ENCODE peak calls at places on chromosomes 6 and 20, in six cellular contexts. A is A673; Z is CD8-positive, alpha-beta memory T cell; U is psoas muscle; T is body of pancreas; L is naive thymus-derived CD4-positive, alpha-beta T cell. Q is an unnamed sample. For H3K27me3 and H3K4me1, the result is how much of the 10 kb centered on the place peaks cover.

GRCh38 chr20:48165401-48165685 is 380.1 kb upstream of the SULF2 start:
- DNase-seq in A (no peak), Z (no peak), U (no peak), T (peak), L (no peak), Q (no peak)

GRCh38 chr6:51644426-51644825 is 443.0 kb downstream of the PKHD1 start:
- DNase-seq in A (no peak), Z (no peak), U (no peak), T (no peak), L (no peak), Q (no peak)

GRCh38 chr20:31894980-31895675 is 24.7 kb downstream of the TTLL9 start:
- DNase-seq in A (peak), Z (no peak), U (peak), T (no peak), L (peak), Q (peak)

GRCh38 chr20:3406481-3407425 is 716 bp downstream of the DNAAF9 start:
- DNase-seq in A (peak), Z (no peak), U (no peak), T (peak), L (peak), Q (peak)

GRCh38 chr6:26121141-26122004 is 34.1 kb downstream of the HFE start:
- DNase-seq in A (no peak), Z (no peak), U (no peak), T (no peak), L (no peak), Q (no peak)

GRCh38 chr6:150153905-150154492 is 11.2 kb downstream of the PPP1R14C start:
- DNase-seq in A (no peak), Z (no peak), U (no peak), T (no peak), L (no peak), Q (peak)

GRCh38 chr20:23823621-23824324 is 2.8 kb downstream of the CST2 start:
- DNase-seq in A (no peak), Z (no peak), U (no peak), T (no peak), L (no peak), Q (no peak)

GRCh38 chr6:11096109-11096508 is 2.5 kb downstream of the SMIM13 start:
- DNase-seq in A (peak), Z (no peak), U (no peak), T (peak), L (no peak), Q (peak)

GRCh38 chr20:39885975-39886649 is 802.9 kb downstream of the MAFB start:
- DNase-seq in A (peak), Z (no peak), U (peak), T (peak), L (no peak), Q (peak)

GRCh38 chr6:44297063-44298038 is 15.8 kb downstream of the AARS2 start:
- DNase-seq in A (peak), Z (no peak), U (peak), T (no peak), L (peak), Q (peak)

GRCh38 chr6:106568518-106568917 is 60.8 kb downstream of the RTN4IP1 start:
- DNase-seq in A (no peak), Z (no peak), U (no peak), T (no peak), L (no peak), Q (no peak)

GRCh38 chr6:34082816-34083215 is 63.1 kb downstream of the GRM4 start:
- DNase-seq in A (no peak), Z (no peak), U (no peak), T (no peak), L (no peak), Q (no peak)

GRCh38 chr20:23401051-23401450 is 20.2 kb downstream of the NAPB start:
- DNase-seq in A (no peak), Z (no peak), U (no peak), T (no peak), L (no peak), Q (no peak)

GRCh38 chr6:141968632-141969031 is 164.1 kb upstream of the GJE1 start:
- DNase-seq in A (no peak), Z (no peak), U (no peak), T (no peak), L (no peak), Q (no peak)

GRCh38 chr6:83439201-83439600 is 8.3 kb upstream of the ME1 start:
- DNase-seq in A (no peak), Z (no peak), U (no peak), T (no peak), L (no peak), Q (no peak)

GRCh38 chr6:83443516-83443915 is 12.7 kb upstream of the ME1 start:
- DNase-seq in A (no peak), Z (no peak), U (no peak), T (no peak), L (no peak), Q (no peak)

DNA sequence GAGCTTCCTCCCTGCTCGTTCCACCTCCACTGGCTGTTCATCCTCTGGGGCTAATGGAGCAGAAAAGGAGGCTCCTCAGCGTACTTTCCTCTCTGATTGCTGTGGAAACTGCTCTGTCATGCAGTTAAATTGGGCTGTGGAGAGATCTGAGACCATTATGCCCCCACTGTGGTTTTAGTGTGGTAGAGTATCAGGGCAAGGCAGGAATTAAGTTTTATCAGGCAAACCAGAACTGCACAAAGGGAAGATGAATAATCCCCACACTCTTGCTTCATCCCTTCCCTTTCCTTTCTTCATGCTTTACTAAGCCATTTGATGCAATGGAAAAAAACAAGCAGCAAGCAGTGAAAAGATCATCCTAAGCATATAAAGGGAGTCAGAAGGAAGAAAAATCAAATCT is 11.9 kb upstream of the ME1 start:
- DNase-seq in A (peak), Z (no peak), U (no peak), T (no peak), L (no peak), Q (peak)
- H3K4me3 ChIP-seq in A (no peak), Z (no peak), U (no peak), T (no peak), L (no peak), Q (peak)

DNA sequence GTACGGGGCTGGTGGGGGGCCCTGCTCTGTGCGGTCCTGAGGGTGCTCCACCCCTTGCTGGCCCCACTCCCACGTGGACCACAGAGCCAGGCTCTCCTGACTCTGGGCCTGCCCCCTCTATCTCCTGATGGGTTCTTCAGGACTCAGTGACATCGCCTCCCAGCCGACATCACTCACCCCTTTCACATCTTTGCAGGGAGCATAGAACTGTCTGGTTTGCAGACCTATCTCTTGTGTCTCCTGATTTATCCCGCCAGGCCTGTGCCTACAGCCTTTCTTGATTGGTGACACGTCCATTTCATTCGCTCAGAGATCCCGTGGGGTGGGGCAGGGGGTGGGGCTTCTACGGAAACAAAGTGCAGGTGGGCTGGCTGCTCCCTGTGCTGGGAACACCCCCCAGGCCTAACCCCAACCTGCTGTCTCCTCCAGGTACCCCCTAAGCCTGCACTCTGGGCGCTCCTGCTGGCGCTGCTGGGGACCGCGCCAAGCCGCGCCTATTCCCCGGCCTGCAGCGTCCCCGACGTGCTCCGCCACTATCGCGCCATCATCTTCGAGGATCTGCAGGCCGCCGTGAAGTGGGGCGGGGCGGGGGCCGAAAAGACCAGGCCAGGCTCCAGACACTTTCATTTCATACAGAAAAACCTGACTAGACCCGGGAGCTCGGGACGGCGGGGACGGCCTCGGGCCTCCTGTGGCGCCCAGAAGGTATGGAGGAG is 1.7 kb downstream of the C20orf204 start:
- DNase-seq in A (no peak), Z (no peak), U (no peak), T (no peak), L (no peak), Q (no peak)
- H3K27me3 ChIP-seq in A (under half), Z (under half), U (half or more), T (under half), L (under half), Q (under half)

GRCh38 chr20:62684986-62685385 is 23.6 kb upstream of the NTSR1 start:
- DNase-seq in A (no peak), Z (no peak), U (no peak), T (no peak), L (no peak), Q (no peak)
- H3K4me1 ChIP-seq in A (under half), Z (under half), U (under half), T (under half), L (under half), Q (under half)

DNA sequence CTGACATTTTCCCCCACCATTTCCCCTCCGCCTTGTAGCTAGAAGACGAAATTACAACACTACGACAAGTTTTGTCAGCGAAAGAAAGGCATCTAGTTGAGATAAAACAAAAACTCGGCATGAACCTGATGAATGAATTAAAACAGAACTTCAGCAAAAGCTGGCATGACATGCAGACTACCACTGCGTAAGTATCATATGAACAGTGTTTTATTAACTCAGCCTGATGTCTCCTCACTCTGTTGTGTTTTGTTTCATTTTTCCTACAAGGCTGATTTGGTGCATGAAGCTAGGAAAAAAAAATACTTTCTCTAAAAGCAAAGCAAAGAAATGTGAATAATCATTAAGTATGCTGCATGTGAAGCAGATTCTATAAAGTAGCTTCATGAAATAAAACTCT is 72.7 kb downstream of the HDDC2 start:
- DNase-seq in A (no peak), Z (no peak), U (no peak), T (no peak), L (no peak), Q (no peak)
- H3K4me3 ChIP-seq in A (no peak), Z (no peak), U (no peak), T (no peak), L (no peak), Q (peak)

GRCh38 chr20:61581825-61582188 is 329.7 kb downstream of the CDH4 start:
- DNase-seq in A (no peak), Z (no peak), U (no peak), T (no peak), L (no peak), Q (no peak)

GRCh38 chr20:61580958-61581824 is 329.1 kb downstream of the CDH4 start:
- DNase-seq in A (no peak), Z (no peak), U (no peak), T (no peak), L (no peak), Q (no peak)

GRCh38 chr20:61584851-61585250 is 332.8 kb downstream of the CDH4 start:
- DNase-seq in A (no peak), Z (no peak), U (no peak), T (peak), L (no peak), Q (no peak)

GRCh38 chr20:61582196-61582923 is 330.3 kb downstream of the CDH4 start:
- DNase-seq in A (no peak), Z (no peak), U (no peak), T (no peak), L (no peak), Q (no peak)

DNA sequence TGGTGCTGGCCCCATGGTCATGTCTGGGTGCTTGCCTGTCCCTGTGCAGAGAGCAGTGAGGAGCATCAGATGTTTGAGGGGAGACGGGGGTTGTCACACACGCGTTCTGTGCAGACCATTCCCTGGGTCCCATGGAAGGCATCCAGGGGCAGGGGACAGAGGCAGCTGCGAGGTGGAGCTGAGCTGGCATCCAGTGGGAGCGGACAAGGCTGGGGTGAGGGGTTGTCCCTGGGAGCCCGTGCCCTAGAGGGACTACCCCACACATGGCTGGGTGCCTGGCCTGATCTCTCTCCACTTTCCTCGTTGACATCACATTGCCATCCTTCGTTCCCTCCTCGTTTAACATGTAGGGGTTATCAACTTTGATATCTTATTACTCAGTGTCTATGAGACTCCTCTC is 331.3 kb downstream of the CDH4 start:
- DNase-seq in A (no peak), Z (no peak), U (no peak), T (no peak), L (no peak), Q (no peak)
- H3K27me3 ChIP-seq in A (under half), Z (under half), U (under half), T (under half), L (under half), Q (under half)

GRCh38 chr6:349491-349921 is 42.0 kb upstream of the IRF4 start:
- DNase-seq in A (no peak), Z (no peak), U (no peak), T (no peak), L (no peak), Q (no peak)

GRCh38 chr6:347232-347631 is 44.3 kb upstream of the IRF4 start:
- DNase-seq in A (no peak), Z (no peak), U (no peak), T (no peak), L (no peak), Q (no peak)

GRCh38 chr6:346389-347030 is 45.0 kb upstream of the IRF4 start:
- DNase-seq in A (peak), Z (no peak), U (no peak), T (no peak), L (no peak), Q (no peak)

GRCh38 chr6:348860-349396 is 42.6 kb upstream of the IRF4 start:
- DNase-seq in A (no peak), Z (no peak), U (no peak), T (no peak), L (no peak), Q (no peak)

DNA sequence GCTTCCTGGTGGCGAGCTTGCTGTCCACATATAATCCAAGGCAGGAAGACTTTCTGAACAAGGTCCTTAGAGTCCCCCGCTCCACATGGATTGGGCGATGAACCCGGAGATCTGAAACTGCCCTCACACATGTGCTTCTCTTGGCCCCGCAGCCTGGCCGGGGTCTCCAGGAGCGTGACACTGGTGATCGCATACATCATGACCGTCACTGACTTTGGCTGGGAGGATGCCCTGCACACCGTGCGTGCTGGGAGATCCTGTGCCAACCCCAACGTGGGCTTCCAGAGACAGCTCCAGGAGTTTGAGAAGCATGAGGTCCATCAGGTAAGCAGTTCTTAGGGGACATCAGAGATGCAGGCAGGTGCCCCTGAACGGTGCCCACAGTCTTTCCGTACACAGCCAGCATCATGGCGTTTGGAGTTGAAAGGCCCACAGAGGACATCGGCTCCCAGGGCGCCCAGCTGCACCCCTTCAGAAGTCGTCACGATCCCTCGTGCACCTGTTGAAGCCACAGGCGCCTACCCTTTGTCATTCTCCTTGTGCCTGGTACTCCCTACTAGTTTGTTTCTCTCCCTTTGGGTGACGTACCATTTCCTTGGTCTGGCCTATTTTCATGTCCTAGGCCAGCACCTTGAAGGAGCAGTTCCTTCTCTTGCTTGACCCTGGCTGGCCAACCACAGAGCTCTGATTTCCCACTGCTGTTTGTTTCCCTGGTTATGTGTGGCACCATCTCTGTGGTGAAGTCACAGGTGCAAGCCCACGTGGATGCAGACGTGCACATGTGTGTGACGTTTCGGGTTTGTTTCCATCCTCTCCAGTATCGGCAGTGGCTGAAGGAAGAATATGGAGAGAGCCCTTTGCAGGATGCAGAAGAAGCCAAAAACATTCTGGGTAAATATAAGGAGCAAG is 43.3 kb upstream of the IRF4 start:
- DNase-seq in A (no peak), Z (no peak), U (no peak), T (no peak), L (no peak), Q (no peak)
- H3K4me1 ChIP-seq in A (under half), Z (under half), U (under half), T (under half), L (under half), Q (under half)

GRCh38 chr6:52654592-52654991 is 16.3 kb upstream of the TMEM14A start:
- DNase-seq in A (no peak), Z (no peak), U (no peak), T (no peak), L (no peak), Q (no peak)

GRCh38 chr6:52653151-52653550 is 17.8 kb upstream of the TMEM14A start:
- DNase-seq in A (no peak), Z (no peak), U (no peak), T (no peak), L (no peak), Q (no peak)

GRCh38 chr6:52657870-52658269 is 13.0 kb upstream of the TMEM14A start:
- DNase-seq in A (no peak), Z (no peak), U (no peak), T (no peak), L (no peak), Q (no peak)

GRCh38 chr6:52650946-52651345 is 20.0 kb upstream of the TMEM14A start:
- DNase-seq in A (no peak), Z (no peak), U (no peak), T (no peak), L (no peak), Q (no peak)

DNA sequence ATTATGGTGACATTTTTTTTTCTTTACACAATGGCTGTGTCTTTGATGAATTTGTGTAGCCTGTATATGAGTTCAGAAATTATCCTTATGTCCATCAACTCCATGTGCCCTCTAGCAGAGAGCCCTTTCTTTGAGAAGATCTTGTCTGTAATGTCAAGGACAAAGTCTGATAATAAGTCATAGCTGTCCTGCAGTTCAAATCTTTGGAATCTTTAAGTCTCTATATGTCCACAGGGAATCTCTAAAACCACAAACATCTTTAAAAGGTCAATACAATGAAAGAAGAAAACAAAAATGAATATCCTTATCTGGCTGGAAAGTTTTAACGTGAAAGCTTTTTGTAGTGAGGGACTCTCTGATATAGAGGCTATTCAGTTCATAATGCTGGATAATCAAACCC is 16.9 kb upstream of the TMEM14A start:
- DNase-seq in A (no peak), Z (no peak), U (no peak), T (no peak), L (no peak), Q (no peak)
- H3K4me3 ChIP-seq in A (no peak), Z (no peak), U (no peak), T (no peak), L (no peak), Q (no peak)

GRCh38 chr6:41519748-41520699 is 26.2 kb upstream of the FOXP4 start:
- DNase-seq in A (no peak), Z (no peak), U (no peak), T (no peak), L (no peak), Q (no peak)

GRCh38 chr6:41519305-41519747 is 26.9 kb upstream of the FOXP4 start:
- DNase-seq in A (no peak), Z (no peak), U (no peak), T (no peak), L (no peak), Q (no peak)

GRCh38 chr6:41523957-41524633 is 22.1 kb upstream of the FOXP4 start:
- DNase-seq in A (no peak), Z (no peak), U (no peak), T (no peak), L (no peak), Q (no peak)

GRCh38 chr6:41524634-41525011 is 21.6 kb upstream of the FOXP4 start:
- DNase-seq in A (no peak), Z (no peak), U (no peak), T (no peak), L (no peak), Q (no peak)

GRCh38 chr6:41522780-41523548 is 23.2 kb upstream of the FOXP4 start:
- DNase-seq in A (no peak), Z (no peak), U (no peak), T (no peak), L (no peak), Q (no peak)
- H3K27me3 ChIP-seq in A (under half), Z (under half), U (under half), T (under half), L (under half), Q (half or more)